ENCODE peak calls at places on chromosomes 4 and X, in eight cellular contexts. R is CD4-positive, alpha-beta T cell; B is cardiac fibroblast; L is A172; S is IMR-90; V is activated CD8-positive, alpha-beta memory T cell treated with anti-CD3 and anti-CD28 coated beads, Interleukin-2, amount 50 U/mL, for 4 hours; Y is activated CD8-positive, alpha-beta T cell treated with anti-CD3 and anti-CD28 coated beads for 36 hours; K is stimulated activated CD8-positive, alpha-beta memory T cell treated with anti-CD3 and anti-CD28 coated beads, Interleukin-4, amount 100 ng/mL, for 24 hours. M is an unnamed sample.

GRCh38 chrX:81957900-81958545 is 756.1 kb downstream of the SH3BGRL start:
- DNase-seq in Y (peak), K (no peak), S (peak), B (peak), L (no peak), V (no peak), R (no peak), M (no peak)

GRCh38 chr4:127609484-127609883 is 23.3 kb upstream of the INTU start:
- DNase-seq in K (no peak), S (no peak), B (no peak), V (no peak), Y (no peak), R (no peak), L (no peak), M (no peak)

GRCh38 chr4:54609310-54609709 is 48.4 kb upstream of the KIT start:
- DNase-seq in R (no peak), Y (no peak), B (no peak), L (no peak), S (no peak), K (no peak), V (no peak), M (no peak)

GRCh38 chrX:15245896-15246295 is 24.0 kb downstream of the ASB9 start:
- DNase-seq in Y (no peak), S (no peak), K (no peak), V (no peak), R (no peak), L (no peak), B (no peak), M (no peak)

GRCh38 chr4:98919996-98920395 is 8.9 kb downstream of the EIF4E start:
- DNase-seq in K (no peak), V (no peak), R (no peak), L (peak), B (peak), S (peak), Y (no peak), M (no peak)

GRCh38 chr4:5322321-5322720 is 271.0 kb downstream of the STK32B start:
- DNase-seq in V (no peak), Y (no peak), S (peak), K (no peak), L (no peak), R (no peak), B (no peak), M (no peak)

GRCh38 chrX:124238268-124238667 is 94.2 kb upstream of the TEX13D start:
- DNase-seq in L (no peak), V (no peak), Y (no peak), B (no peak), K (no peak), S (no peak), R (no peak), M (no peak)

GRCh38 chr4:139207873-139208403 is 30.9 kb upstream of the ELF2 start:
- DNase-seq in B (no peak), L (no peak), K (no peak), R (no peak), V (no peak), Y (no peak), S (peak), M (no peak)

GRCh38 chr4:78608684-78609083 is 57.1 kb downstream of the ANXA3 start:
- DNase-seq in V (no peak), S (no peak), B (no peak), L (no peak), K (no peak), R (no peak), Y (no peak), M (no peak)

GRCh38 chr4:141388483-141388882 is 167.8 kb downstream of the ZNF330 start:
- DNase-seq in B (peak), K (no peak), L (no peak), Y (no peak), V (no peak), S (peak), R (no peak), M (no peak)

GRCh38 chrX:2500091-2500680 is 590 bp downstream of the DHRSX start:
- DNase-seq in S (peak), B (peak), K (peak), Y (peak), R (no peak), L (peak), V (no peak), M (peak)

GRCh38 chrX:97666890-97667289 is 783.2 kb downstream of the RPA4 start:
- DNase-seq in K (no peak), L (no peak), S (no peak), R (no peak), Y (no peak), B (no peak), V (no peak), M (no peak)

GRCh38 chr4:170741856-170742255 is 652.1 kb upstream of the AADAT start:
- DNase-seq in Y (no peak), K (no peak), R (no peak), B (no peak), S (no peak), V (no peak), L (peak), M (no peak)

GRCh38 chrX:51332188-51332942 is at the start of gene NUDT10:
- DNase-seq in R (no peak), K (peak), Y (peak), L (no peak), B (no peak), S (peak), V (peak), M (peak)

GRCh38 chr4:8191136-8191747 is 7.8 kb upstream of the SH3TC1 start:
- DNase-seq in S (peak), V (no peak), K (no peak), B (peak), L (peak), Y (no peak), R (no peak), M (peak)

GRCh38 chr4:187603093-187603395 is 392.5 kb upstream of the ZFP42 start:
- DNase-seq in R (no peak), L (peak), V (no peak), K (no peak), S (peak), B (peak), Y (no peak), M (peak)

GRCh38 chr4:42050850-42051249 is 60.5 kb downstream of the SLC30A9 start:
- DNase-seq in Y (no peak), R (no peak), K (no peak), V (no peak), S (peak), B (no peak), L (no peak), M (no peak)

GRCh38 chr4:112704991-112705845 is 68.3 kb downstream of the LARP7 start:
- DNase-seq in R (no peak), K (no peak), V (peak), Y (no peak), S (peak), B (peak), L (peak), M (peak)

GRCh38 chrX:84165716-84166115 is 22.3 kb downstream of the RPS6KA6 start:
- DNase-seq in B (peak), Y (no peak), V (no peak), S (no peak), K (no peak), R (no peak), L (no peak), M (no peak)

GRCh38 chrX:30570505-30570904 is 7.1 kb downstream of the TASL start:
- DNase-seq in R (no peak), S (peak), L (peak), V (no peak), B (peak), Y (no peak), K (no peak), M (no peak)

GRCh38 chrX:21986596-21986995 is 45.5 kb upstream of the PHEX start:
- DNase-seq in R (no peak), B (peak), S (peak), Y (no peak), L (no peak), K (no peak), V (no peak), M (no peak)

GRCh38 chr4:100299019-100299418 is 108.8 kb upstream of the DDIT4L start:
- DNase-seq in K (no peak), S (peak), V (no peak), L (peak), R (no peak), B (peak), Y (no peak), M (peak)

GRCh38 chr4:24604558-24605214 is 20.3 kb upstream of the DHX15 start:
- DNase-seq in V (no peak), Y (no peak), S (no peak), R (no peak), K (no peak), L (no peak), B (peak), M (no peak)

GRCh38 chr4:150769845-150770244 is 187.9 kb downstream of the MAB21L2 start:
- DNase-seq in S (no peak), K (no peak), Y (no peak), V (no peak), L (peak), B (no peak), R (no peak), M (no peak)

GRCh38 chrX:134453631-134454030 is 6.3 kb upstream of the HPRT1 start:
- DNase-seq in V (no peak), Y (no peak), L (no peak), S (no peak), K (no peak), R (no peak), B (no peak), M (no peak)

M was measured in H4.